ENCODE peak calls at places on chromosomes 12 and 14, in four cellular contexts. P is IMR-90, B is H9, Y is trophoblast cell. E is an unnamed sample.

GRCh38 chr14:96923003-96923402 is 125.8 kb downstream of the VRK1 start:
- DNase-seq in P (no peak), B (no peak), Y (no peak), E (no peak)

GRCh38 chr14:41663478-41663845 is 56.8 kb downstream of the LRFN5 start:
- DNase-seq in P (peak), B (no peak), Y (no peak), E (no peak)

GRCh38 chr14:60093606-60094005 is 1.9 kb downstream of the PCNX4 start:
- DNase-seq in P (peak), B (no peak), Y (no peak), E (no peak)

GRCh38 chr14:50087350-50088116 is 28.8 kb downstream of the VCPKMT start:
- DNase-seq in P (no peak), B (no peak), Y (no peak), E (no peak)

GRCh38 chr12:11144297-11144696 is 9.9 kb upstream of the TAS2R30 start:
- DNase-seq in P (no peak), B (no peak), Y (no peak), E (no peak)

GRCh38 chr12:19431407-19432308 is 7.6 kb upstream of the AEBP2 start:
- DNase-seq in P (peak), B (peak), Y (peak), E (peak)

GRCh38 chr12:52390739-52391617 is 5.5 kb upstream of the KRT84 start:
- DNase-seq in P (peak), B (peak), Y (no peak), E (peak)

GRCh38 chr14:43901950-43902349 is 605.1 kb downstream of the FSCB start:
- DNase-seq in P (no peak), B (no peak), Y (no peak), E (no peak)

GRCh38 chr12:66964629-66965028 is 285.8 kb upstream of the GRIP1 start:
- DNase-seq in P (no peak), B (no peak), Y (peak), E (peak)

GRCh38 chr12:95815635-95816212 is 25.2 kb upstream of the NTN4 start:
- DNase-seq in P (peak), B (no peak), Y (no peak), E (peak)

GRCh38 chr12:31215521-31216232 is 110.3 kb downstream of the SINHCAF start:
- DNase-seq in P (no peak), B (no peak), Y (no peak), E (no peak)

GRCh38 chr12:52257074-52257551 is 17.3 kb upstream of the KRT86 start:
- DNase-seq in P (no peak), B (no peak), Y (no peak), E (no peak)

GRCh38 chr14:21229821-21230220 is 39.4 kb downstream of the HNRNPC start:
- DNase-seq in P (no peak), B (no peak), Y (no peak), E (no peak)

GRCh38 chr14:81458352-81458751 is 58.2 kb upstream of the STON2 start:
- DNase-seq in P (no peak), B (no peak), Y (no peak), E (no peak)

GRCh38 chr12:1630081-1630826 is 1.2 kb downstream of the WNT5B start:
- DNase-seq in P (no peak), B (peak), Y (no peak), E (peak)

GRCh38 chr14:89504084-89504483 is 87.1 kb upstream of the FOXN3 start:
- DNase-seq in P (peak), B (no peak), Y (no peak), E (no peak)

GRCh38 chr12:66268562-66268961 is 33.7 kb upstream of the HELB start:
- DNase-seq in P (no peak), B (no peak), Y (no peak), E (no peak)

GRCh38 chr12:31031951-31032335 is 41.7 kb upstream of the DDX11 start:
- DNase-seq in P (no peak), B (no peak), Y (no peak), E (no peak)

GRCh38 chr14:75092698-75093097 is 23.3 kb downstream of the ZC2HC1C start:
- DNase-seq in P (no peak), B (no peak), Y (no peak), E (no peak)

GRCh38 chr14:65287264-65288131 is 125.0 kb upstream of the FUT8 start:
- DNase-seq in P (no peak), B (peak), Y (no peak), E (no peak)

GRCh38 chr12:252634-253033 is 10.0 kb downstream of the SLC6A13 start:
- DNase-seq in P (no peak), B (no peak), Y (no peak), E (no peak)

GRCh38 chr12:132614861-132615578 is 3.6 kb upstream of the P2RX2 start:
- DNase-seq in P (peak), B (peak), Y (peak), E (peak)

GRCh38 chr14:96181188-96181762 is 23.4 kb upstream of the BDKRB2 start:
- DNase-seq in P (no peak), B (no peak), Y (no peak), E (no peak)

GRCh38 chr12:42166501-42166900 is 21.8 kb upstream of the GXYLT1 start:
- DNase-seq in P (peak), B (no peak), Y (no peak), E (no peak)

GRCh38 chr14:94933411-94933964 is 163.6 kb upstream of the GSC start:
- DNase-seq in P (no peak), B (no peak), Y (no peak), E (no peak)

GRCh38 chr12:52226446-52226845 is 6.6 kb upstream of the KRT7 start:
- DNase-seq in P (no peak), B (no peak), Y (no peak), E (no peak)

GRCh38 chr14:57293851-57294837 is 25.4 kb downstream of the AP5M1 start:
- DNase-seq in P (peak), B (no peak), Y (no peak), E (peak)

GRCh38 chr12:97148941-97149559 is 242.0 kb downstream of the NEDD1 start:
- DNase-seq in P (peak), B (peak), Y (peak), E (peak)

GRCh38 chr12:66055837-66056319 is 74.7 kb downstream of the LLPH start:
- DNase-seq in P (no peak), B (no peak), Y (no peak), E (no peak)

GRCh38 chr12:67780580-67781084 is 132.1 kb downstream of the DYRK2 start:
- DNase-seq in P (no peak), B (no peak), Y (peak), E (no peak)

GRCh38 chr14:64035143-64035542 is 182.3 kb downstream of the SYNE2 start:
- DNase-seq in P (peak), B (no peak), Y (no peak), E (peak)

GRCh38 chr12:3489057-3489456 is 1.9 kb upstream of the PRMT8 start:
- DNase-seq in P (no peak), B (no peak), Y (no peak), E (no peak)

GRCh38 chr14:101980700-101981099 is 16.3 kb downstream of the DYNC1H1 start:
- DNase-seq in P (peak), B (no peak), Y (peak), E (peak)

GRCh38 chr12:101891462-101891971 is 14.1 kb downstream of the DRAM1 start:
- DNase-seq in P (peak), B (no peak), Y (no peak), E (peak)

GRCh38 chr12:112978163-112979081 is at the start of gene OAS2:
- DNase-seq in P (peak), B (no peak), Y (peak), E (peak)

DNA sequence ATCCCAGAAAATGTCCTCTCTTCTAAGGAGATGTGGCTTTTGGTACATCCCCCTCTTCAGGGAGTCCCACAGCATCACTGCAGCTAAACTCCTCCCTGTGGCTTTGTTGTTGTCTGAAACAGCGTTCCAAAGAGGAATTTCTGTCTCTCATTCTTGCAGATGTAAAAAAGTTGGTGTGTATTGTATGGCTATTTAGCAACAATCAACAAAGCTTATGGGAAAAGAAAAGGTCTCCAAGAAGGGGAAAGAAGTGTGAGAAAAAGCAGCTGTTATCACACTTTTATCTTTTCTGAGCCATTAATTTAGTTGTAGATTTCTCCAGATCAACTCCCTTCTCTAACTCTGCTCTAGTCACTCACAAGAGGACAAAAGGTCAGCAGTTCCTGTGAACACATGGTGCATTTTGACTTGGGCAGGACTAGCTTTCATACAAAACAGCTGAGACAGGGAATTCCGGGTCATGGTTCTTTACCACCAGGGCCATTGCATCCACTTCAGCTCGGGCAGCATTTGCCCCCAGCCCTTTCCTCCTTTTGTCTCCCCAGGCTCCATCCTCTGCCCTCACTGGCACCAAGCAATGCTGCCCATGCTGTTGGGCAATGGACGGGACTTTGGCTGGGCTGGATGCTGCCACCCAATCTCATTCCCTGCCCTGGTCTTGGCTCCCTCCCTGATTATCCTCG is 184.7 kb downstream of the TMX1 start:
- DNase-seq in P (peak), B (no peak), Y (no peak), E (peak)
- H3K18ac ChIP-seq in P (peak), B (no peak), Y (no peak), E (peak)

GRCh38 chr14:105473677-105474477 is 744 bp upstream of the CRIP2 start:
- DNase-seq in P (peak), B (peak), Y (peak), E (peak)
- H3K18ac ChIP-seq in P (no peak), B (peak), Y (no peak), E (no peak)

GRCh38 chr12:7609051-7609450 is 56.7 kb downstream of the APOBEC1 start:
- DNase-seq in P (no peak), B (no peak), Y (no peak), E (no peak)
- H3K18ac ChIP-seq in P (no peak), B (no peak), Y (no peak), E (no peak)

DNA sequence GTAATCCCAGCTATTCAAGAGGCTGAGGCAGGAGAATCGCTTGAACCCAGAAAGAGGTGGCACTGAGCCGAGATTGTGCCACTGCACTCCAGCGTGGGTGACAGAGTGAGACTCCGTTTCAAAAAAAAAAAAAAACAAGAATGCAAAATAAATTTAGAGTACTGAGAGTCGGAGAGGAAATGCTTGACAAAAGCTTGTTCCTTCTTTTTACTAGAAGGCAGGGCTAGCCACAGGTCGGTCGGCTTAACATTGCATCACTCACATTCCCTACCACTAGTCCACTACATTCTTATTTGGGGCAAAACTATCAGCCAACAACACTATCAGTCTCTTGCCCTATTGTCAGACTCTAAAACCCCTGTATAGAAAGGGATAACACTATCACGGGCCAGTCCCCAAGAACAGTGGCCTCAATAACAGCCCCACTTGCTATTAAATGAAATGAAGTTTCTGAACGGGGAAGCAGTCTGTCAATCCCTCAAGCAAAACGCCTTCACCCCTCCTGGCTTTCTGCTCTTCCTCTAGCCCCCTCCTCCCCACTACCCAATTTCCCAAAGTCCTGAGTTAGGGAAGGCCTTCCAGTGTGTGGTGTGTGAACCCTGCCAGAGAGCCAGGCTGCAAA is 1.0 kb downstream of the RNF41 start:
- DNase-seq in P (peak), B (no peak), Y (peak), E (peak)
- H3K18ac ChIP-seq in P (peak), B (no peak), Y (peak), E (peak)

GRCh38 chr12:127781336-127781735 is 485.6 kb upstream of the TMEM132C start:
- DNase-seq in P (no peak), B (no peak), Y (no peak), E (no peak)

GRCh38 chr12:127785535-127785934 is 481.4 kb upstream of the TMEM132C start:
- DNase-seq in P (no peak), B (no peak), Y (no peak), E (no peak)

GRCh38 chr12:127787544-127787943 is 479.4 kb upstream of the TMEM132C start:
- DNase-seq in P (no peak), B (no peak), Y (no peak), E (no peak)

GRCh38 chr12:127780881-127781280 is 486.1 kb upstream of the TMEM132C start:
- DNase-seq in P (no peak), B (no peak), Y (no peak), E (no peak)

GRCh38 chr12:127785936-127786335 is 481.0 kb upstream of the TMEM132C start:
- DNase-seq in P (no peak), B (no peak), Y (no peak), E (no peak)
- H3K18ac ChIP-seq in P (no peak), B (no peak), Y (no peak), E (no peak)

DNA sequence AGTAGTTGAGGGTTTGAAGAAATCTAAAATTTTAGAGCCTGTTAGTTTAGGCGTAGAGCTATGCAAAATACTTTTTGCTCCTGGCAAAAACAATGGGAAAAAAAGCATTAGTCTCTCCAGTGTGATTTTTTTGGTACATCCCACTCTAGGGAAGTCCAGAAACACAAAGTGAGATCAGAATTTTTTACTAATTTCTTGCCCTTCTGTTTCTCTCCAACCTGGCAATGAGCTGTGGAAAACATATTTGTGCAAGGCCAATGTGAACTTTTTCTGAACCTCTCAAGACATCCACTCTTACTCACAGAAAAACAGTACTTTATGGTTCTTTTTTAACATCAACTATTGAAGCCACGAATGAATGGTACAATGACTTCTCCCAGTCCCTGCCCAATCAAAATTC is 56.9 kb upstream of the DCN start:
- DNase-seq in P (no peak), B (no peak), Y (no peak), E (no peak)
- H3K18ac ChIP-seq in P (peak), B (no peak), Y (no peak), E (no peak)

GRCh38 chr12:57548488-57548887 is 1.4 kb upstream of the KIF5A start:
- DNase-seq in P (no peak), B (no peak), Y (no peak), E (no peak)

GRCh38 chr12:57549203-57549908 is 488 bp upstream of the KIF5A start:
- DNase-seq in P (no peak), B (no peak), Y (no peak), E (no peak)

GRCh38 chr12:57551637-57552305 is 1.9 kb downstream of the KIF5A start:
- DNase-seq in P (no peak), B (no peak), Y (no peak), E (no peak)

GRCh38 chr12:57550628-57551549 is 1.0 kb downstream of the KIF5A start:
- DNase-seq in P (no peak), B (no peak), Y (no peak), E (no peak)

GRCh38 chr12:57549909-57550627 is at the start of gene KIF5A:
- DNase-seq in P (no peak), B (peak), Y (peak), E (no peak)
- H3K18ac ChIP-seq in P (no peak), B (no peak), Y (no peak), E (no peak)

GRCh38 chr14:24322672-24323071 is 11.4 kb downstream of the LTB4R start:
- DNase-seq in P (no peak), B (no peak), Y (no peak), E (no peak)
- H3K18ac ChIP-seq in P (no peak), B (no peak), Y (no peak), E (no peak)

GRCh38 chr12:126607867-126608266 is 1542.6 kb downstream of the AACS start:
- DNase-seq in P (no peak), B (no peak), Y (no peak), E (no peak)
- H3K18ac ChIP-seq in P (no peak), B (no peak), Y (no peak), E (no peak)

E was measured in mesenchymal stem cell.